ENCODE peak calls at places on chromosomes 5 and 9, in ten cellular contexts. L is brain microvascular endothelial cell; E is colonic mucosa; J is fibroblast of the aortic adventitia; Q is BJ; B is kidney epithelial cell; R is neural crest cell; N is CD8-positive, alpha-beta T cell; X is tibial artery; U is GM10248. A is an unnamed sample.

GRCh38 chr9:37083654-37084053 is 36.7 kb upstream of the ZCCHC7 start:
- DNase-seq in J (no peak), E (no peak), R (no peak), N (no peak), L (no peak), X (no peak), U (no peak), Q (no peak), B (no peak), A (no peak)

GRCh38 chr5:72325566-72326297 is 5.6 kb downstream of the PTCD2 start:
- DNase-seq in U (no peak), B (no peak), J (peak), N (no peak), Q (peak), R (no peak), E (no peak), L (no peak), X (no peak), A (no peak)

GRCh38 chr9:80025131-80025530 is 453.4 kb downstream of the TLE4 start:
- DNase-seq in R (no peak), N (no peak), B (no peak), U (no peak), E (no peak), X (no peak), Q (no peak), J (no peak), L (no peak), A (no peak)

GRCh38 chr9:79012561-79012960 is 559.2 kb upstream of the TLE4 start:
- DNase-seq in B (no peak), U (no peak), L (peak), Q (peak), E (no peak), N (no peak), R (no peak), X (no peak), J (no peak), A (no peak)

GRCh38 chr9:104871961-104872527 is 55.9 kb downstream of the ABCA1 start:
- DNase-seq in Q (no peak), E (no peak), R (no peak), X (no peak), U (no peak), L (no peak), J (no peak), N (no peak), B (no peak), A (no peak)

GRCh38 chr5:17412760-17413671 is 85.0 kb upstream of the TAF11L2 start:
- DNase-seq in R (no peak), E (no peak), J (no peak), Q (no peak), B (no peak), X (no peak), U (peak), L (no peak), N (no peak), A (no peak)

GRCh38 chr9:38020251-38021076 is 48.6 kb downstream of the SHB start:
- DNase-seq in X (no peak), Q (no peak), R (no peak), N (no peak), J (peak), L (no peak), E (no peak), U (no peak), B (no peak), A (no peak)

GRCh38 chr9:35951736-35952135 is 6.2 kb downstream of the OR2S2 start:
- DNase-seq in R (no peak), J (peak), Q (no peak), L (peak), U (no peak), N (no peak), X (no peak), E (no peak), B (no peak), A (no peak)

GRCh38 chr9:21856301-21857094 is 54.1 kb downstream of the MTAP start:
- DNase-seq in E (no peak), U (no peak), B (no peak), L (no peak), J (peak), N (no peak), X (no peak), Q (peak), R (no peak), A (no peak)

GRCh38 chr5:72608297-72608696 is 101.1 kb upstream of the ZNF366 start:
- DNase-seq in L (peak), N (no peak), E (no peak), R (no peak), X (no peak), Q (no peak), J (peak), U (no peak), B (no peak), A (no peak)

GRCh38 chr5:103035701-103036100 is 84.2 kb downstream of the GIN1 start:
- DNase-seq in U (no peak), X (no peak), J (no peak), L (no peak), R (no peak), Q (no peak), E (no peak), B (no peak), N (no peak), A (no peak)

GRCh38 chr9:135948873-135949665 is 12.1 kb downstream of the UBAC1 start:
- DNase-seq in N (no peak), J (no peak), U (no peak), L (no peak), X (no peak), E (no peak), B (no peak), Q (no peak), R (no peak), A (no peak)

GRCh38 chr5:139457241-139457640 is 5.3 kb downstream of the ECSCR start:
- DNase-seq in Q (no peak), E (no peak), J (no peak), R (no peak), N (no peak), B (no peak), X (no peak), U (no peak), L (no peak), A (peak)
- TF ChIP-seq CTCF in Q (no peak), E (no peak), J (no peak), R (no peak), N (no peak), B (no peak), X (no peak), U (no peak), L (no peak), A (no peak)

DNA sequence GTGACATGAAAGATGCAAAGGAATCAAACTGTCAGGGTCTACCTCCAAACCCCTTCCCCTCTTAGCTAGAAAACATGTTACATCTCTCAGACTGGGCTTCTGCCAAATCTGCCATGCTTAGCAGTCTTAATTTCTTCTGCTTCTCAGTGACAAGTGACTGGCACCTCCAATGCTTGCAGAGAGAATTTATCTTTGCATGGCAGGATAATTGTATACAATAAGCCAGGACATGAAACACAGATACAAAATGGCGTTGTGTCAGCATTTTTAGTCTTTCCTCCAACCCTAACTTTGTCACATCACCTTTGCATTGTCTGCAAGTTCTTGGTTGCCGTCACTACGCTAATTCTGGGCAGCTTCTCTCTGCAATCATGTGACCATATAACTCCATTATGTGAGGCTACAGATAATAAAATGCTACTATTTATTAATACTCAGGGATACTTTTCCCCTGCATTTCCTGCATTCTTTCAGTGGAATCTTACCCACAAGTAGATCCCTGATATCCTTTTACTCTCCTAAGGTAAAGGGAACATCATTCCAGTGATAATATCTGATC is 89.8 kb downstream of the PLCXD3 start:
- DNase-seq in Q (no peak), J (no peak), U (no peak), E (no peak), R (no peak), B (no peak), N (no peak), L (no peak), X (no peak), A (no peak)
- TF ChIP-seq CTCF in Q (no peak), J (no peak), U (no peak), E (no peak), R (no peak), B (no peak), N (no peak), L (no peak), X (no peak), A (no peak)

GRCh38 chr5:1254196-1254595 is 29.0 kb downstream of the SLC6A18 start:
- DNase-seq in R (no peak), N (no peak), J (no peak), U (no peak), L (no peak), X (no peak), E (no peak), Q (no peak), B (no peak), A (no peak)

GRCh38 chr5:1252681-1253080 is 27.5 kb downstream of the SLC6A18 start:
- DNase-seq in X (no peak), N (no peak), E (no peak), R (no peak), Q (no peak), U (no peak), J (no peak), B (no peak), L (no peak), A (no peak)

GRCh38 chr5:1251678-1252580 is 26.7 kb downstream of the SLC6A18 start:
- DNase-seq in X (no peak), B (no peak), N (no peak), J (no peak), L (no peak), Q (no peak), R (no peak), E (no peak), U (no peak), A (no peak)

GRCh38 chr5:1255081-1255561 is 29.9 kb downstream of the SLC6A18 start:
- DNase-seq in R (no peak), J (no peak), Q (no peak), E (no peak), B (no peak), N (peak), L (no peak), U (no peak), X (no peak), A (no peak)

GRCh38 chr5:1253456-1254105 is 28.4 kb downstream of the SLC6A18 start:
- DNase-seq in R (no peak), B (no peak), N (no peak), E (no peak), X (no peak), L (no peak), Q (no peak), U (no peak), J (no peak), A (no peak)
- TF ChIP-seq CTCF in R (no peak), B (no peak), N (no peak), E (no peak), X (no peak), L (no peak), Q (no peak), U (no peak), J (no peak), A (no peak)

DNA sequence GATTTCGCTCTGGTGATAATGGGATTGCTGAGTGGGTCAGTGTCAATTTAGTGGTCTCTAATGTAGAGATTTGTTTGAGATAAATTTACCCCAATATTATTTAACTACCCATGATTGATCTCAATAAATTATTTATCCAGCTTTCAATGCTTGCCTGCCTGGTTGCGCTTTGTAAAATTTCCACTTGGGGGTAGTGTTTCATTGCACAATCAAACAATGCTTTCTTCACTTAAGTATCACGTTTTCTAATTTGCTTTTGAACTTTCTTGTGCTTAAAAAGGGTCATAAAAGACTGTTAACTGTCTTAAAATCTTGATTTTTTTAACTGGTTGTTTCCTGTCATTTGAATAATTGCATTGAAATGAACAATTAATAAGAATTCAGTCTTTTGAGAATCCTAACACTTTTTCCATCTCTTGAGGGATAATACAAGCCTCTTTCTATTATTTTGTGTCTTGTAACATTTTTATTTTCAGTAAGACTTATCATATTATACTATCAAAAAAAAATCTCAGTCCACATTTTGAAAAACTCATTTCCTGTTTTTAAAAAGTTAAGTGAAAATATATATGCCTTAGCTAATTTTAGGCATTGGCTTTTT is 18.7 kb downstream of the HSD17B4 start:
- DNase-seq in E (no peak), L (peak), B (no peak), X (no peak), R (no peak), N (no peak), Q (no peak), J (peak), U (peak), A (no peak)
- TF ChIP-seq CTCF in E (peak), L (peak), B (peak), X (peak), R (peak), N (peak), Q (peak), J (peak), U (peak), A (peak)

GRCh38 chr9:114341991-114342390 is 12.3 kb downstream of the ORM2 start:
- DNase-seq in R (no peak), N (no peak), Q (no peak), E (no peak), J (no peak), U (no peak), X (no peak), L (no peak), B (no peak), A (peak)
- TF ChIP-seq CTCF in R (no peak), N (no peak), Q (no peak), E (no peak), J (no peak), U (no peak), X (no peak), L (no peak), B (no peak), A (no peak)

A was measured in chondrocyte.